ENCODE peak calls at places on chromosomes 1 and 21, in four cellular contexts. Y, P, Q and U are unnamed samples.

GRCh38 chr1:166700696-166701095 is 138.6 kb upstream of the POGK start:
- DNase-seq in Y (no peak), P (no peak), Q (no peak), U (no peak)

GRCh38 chr1:155717041-155717440 is 28.1 kb downstream of the DAP3 start:
- DNase-seq in Y (no peak), P (no peak), Q (peak; percentile 71), U (no peak)

GRCh38 chr1:21818661-21819060 is 6.6 kb downstream of the LDLRAD2 start:
- DNase-seq in Y (peak; percentile 91), P (peak; percentile 60), Q (peak; percentile 59), U (peak; percentile 90)

GRCh38 chr1:218705911-218706893 is 361.1 kb downstream of the TGFB2 start:
- DNase-seq in Y (peak; percentile 93), P (peak; percentile 97), Q (no peak), U (peak; percentile 58)

GRCh38 chr1:69777933-69778332 is 210.2 kb downstream of the LRRC7 start:
- DNase-seq in Y (no peak), P (no peak), Q (no peak), U (no peak)

GRCh38 chr1:48875736-48876135 is 99.0 kb upstream of the BEND5 start:
- DNase-seq in Y (no peak), P (no peak), Q (no peak), U (no peak)

GRCh38 chr1:38818706-38819439 is 40.7 kb downstream of the RRAGC start:
- DNase-seq in Y (no peak), P (no peak), Q (no peak), U (no peak)

GRCh38 chr1:92653605-92654381 is 131.1 kb downstream of the EVI5 start:
- DNase-seq in Y (no peak), P (no peak), Q (peak; percentile 5), U (no peak)

GRCh38 chr1:108862017-108862610 is 5.2 kb upstream of the AKNAD1 start:
- DNase-seq in Y (no peak), P (no peak), Q (no peak), U (no peak)

GRCh38 chr1:241716915-241717651 is 65.0 kb downstream of the WDR64 start:
- DNase-seq in Y (no peak), P (peak; percentile 80), Q (no peak), U (no peak)

GRCh38 chr1:44757420-44757819 is 17.8 kb downstream of the KIF2C start:
- DNase-seq in Y (no peak), P (no peak), Q (peak; percentile 61), U (no peak)

GRCh38 chr21:36325373-36326010 is 5.5 kb downstream of the MORC3 start:
- DNase-seq in Y (no peak), P (peak; percentile 25), Q (no peak), U (peak; percentile 26)

GRCh38 chr1:75985827-75986226 is 53.6 kb upstream of the ASB17 start:
- DNase-seq in Y (no peak), P (no peak), Q (peak; percentile 94), U (no peak)

GRCh38 chr21:32470206-32470605 is 57.7 kb downstream of the EVA1C start:
- DNase-seq in Y (no peak), P (no peak), Q (no peak), U (no peak)

GRCh38 chr1:77319036-77319705 is 37.4 kb downstream of the AK5 start:
- DNase-seq in Y (peak; percentile 37), P (peak; percentile 35), Q (no peak), U (no peak)

GRCh38 chr1:64392109-64392508 is 77.8 kb upstream of the CACHD1 start:
- DNase-seq in Y (no peak), P (no peak), Q (no peak), U (no peak)

GRCh38 chr1:182615468-182616129 is 11.4 kb upstream of the RGS16 start:
- DNase-seq in Y (no peak), P (peak; percentile 27), Q (peak; percentile 79), U (no peak)

GRCh38 chr21:15742052-15742451 is 12.3 kb downstream of the USP25 start:
- DNase-seq in Y (no peak), P (no peak), Q (no peak), U (peak; percentile 45)

GRCh38 chr1:54153548-54154439 is 994 bp upstream of the CDCP2 start:
- DNase-seq in Y (peak; percentile 88), P (peak; percentile 77), Q (no peak), U (peak; percentile 89)

GRCh38 chr1:188669715-188670114 is 1807.9 kb downstream of the BRINP3 start:
- DNase-seq in Y (no peak), P (no peak), Q (no peak), U (no peak)

GRCh38 chr1:26112407-26112775 is 767 bp downstream of the PDIK1L start:
- DNase-seq in Y (no peak), P (peak; percentile 20), Q (peak; percentile 61), U (no peak)

GRCh38 chr1:154186852-154187501 is 4.9 kb downstream of the TPM3 start:
- DNase-seq in Y (no peak), P (no peak), Q (peak; percentile 18), U (no peak)

GRCh38 chr1:234899041-234899787 is 229.4 kb downstream of the TOMM20 start:
- DNase-seq in Y (peak; percentile 61), P (peak; percentile 85), Q (no peak), U (peak; percentile 53)

GRCh38 chr1:19622204-19622603 is 21.9 kb upstream of the NBL1 start:
- DNase-seq in Y (peak; percentile 44), P (peak; percentile 73), Q (no peak), U (no peak)

GRCh38 chr1:234926574-234927311 is 201.9 kb downstream of the TOMM20 start:
- DNase-seq in Y (no peak), P (no peak), Q (peak; percentile 92), U (no peak)

GRCh38 chr1:247482747-247483146 is 24.8 kb upstream of the OR2B11 start:
- DNase-seq in Y (no peak), P (peak; percentile 10), Q (no peak), U (no peak)

GRCh38 chr1:53728702-53729535 is 10.0 kb downstream of the GLIS1 start:
- DNase-seq in Y (no peak), P (no peak), Q (no peak), U (no peak)

GRCh38 chr1:161020573-161021167 is at the start of gene F11R:
- DNase-seq in Y (no peak), P (no peak), Q (peak; percentile 61), U (peak; percentile 66)

GRCh38 chr1:58545591-58546519 is 671 bp downstream of the OMA1 start:
- DNase-seq in Y (peak; percentile 76), P (peak; percentile 87), Q (peak; percentile 69), U (peak; percentile 53)